ENCODE peak calls at places on chromosomes 1 and 21, in six cellular contexts. One of them, this sample, is unnamed.

GRCh38 chr1:6600410-6601048 is 2.1 kb downstream of the KLHL21 start:
- DNase-seq in SK-N-SH: peak; percentile 58
- DNase-seq in HCT116: no peak
- DNase-seq in GM23248: peak; percentile 58
- DNase-seq in PC-3: no peak
- DNase-seq in neural progenitor cell: peak; percentile 66
- DNase-seq in this sample: no peak

GRCh38 chr1:234965128-234965527 is 163.5 kb downstream of the TOMM20 start:
- DNase-seq in PC-3: no peak
- DNase-seq in HCT116: no peak
- DNase-seq in neural progenitor cell: no peak
- DNase-seq in GM23248: no peak
- DNase-seq in SK-N-SH: no peak
- DNase-seq in this sample: no peak

GRCh38 chr21:29300547-29301138 is 1.9 kb downstream of the BACH1 start:
- DNase-seq in GM23248: no peak
- DNase-seq in neural progenitor cell: no peak
- DNase-seq in HCT116: no peak
- DNase-seq in SK-N-SH: no peak
- DNase-seq in PC-3: peak; percentile 16
- DNase-seq in this sample: peak; percentile 19

GRCh38 chr1:27011058-27011764 is 1.4 kb downstream of the TENT5B start:
- DNase-seq in HCT116: peak; percentile 54
- DNase-seq in SK-N-SH: no peak
- DNase-seq in PC-3: peak; percentile 97
- DNase-seq in neural progenitor cell: peak; percentile 89
- DNase-seq in GM23248: peak; percentile 90
- DNase-seq in this sample: no peak

GRCh38 chr21:42063206-42063577 is 7.9 kb upstream of the UMODL1 start:
- DNase-seq in HCT116: no peak
- DNase-seq in PC-3: no peak
- DNase-seq in GM23248: no peak
- DNase-seq in neural progenitor cell: no peak
- DNase-seq in SK-N-SH: no peak
- DNase-seq in this sample: peak; percentile 78

GRCh38 chr1:177164380-177165068 is at the start of gene ASTN1:
- DNase-seq in HCT116: no peak
- DNase-seq in SK-N-SH: peak; percentile 90
- DNase-seq in neural progenitor cell: peak; percentile 84
- DNase-seq in GM23248: peak; percentile 25
- DNase-seq in PC-3: no peak
- DNase-seq in this sample: no peak

GRCh38 chr21:44443291-44443890 is 11.9 kb upstream of the LRRC3 start:
- DNase-seq in HCT116: no peak
- DNase-seq in GM23248: no peak
- DNase-seq in SK-N-SH: no peak
- DNase-seq in neural progenitor cell: no peak
- DNase-seq in PC-3: no peak
- DNase-seq in this sample: no peak

GRCh38 chr1:209356909-209357498 is 226.5 kb upstream of the CAMK1G start:
- DNase-seq in GM23248: no peak
- DNase-seq in SK-N-SH: no peak
- DNase-seq in PC-3: peak; percentile 79
- DNase-seq in neural progenitor cell: no peak
- DNase-seq in HCT116: no peak
- DNase-seq in this sample: no peak

GRCh38 chr1:232377494-232377770 is 252.5 kb downstream of the SIPA1L2 start:
- DNase-seq in GM23248: peak; percentile 50
- DNase-seq in neural progenitor cell: no peak
- DNase-seq in HCT116: peak; percentile 63
- DNase-seq in PC-3: peak; percentile 74
- DNase-seq in SK-N-SH: no peak
- DNase-seq in this sample: no peak

GRCh38 chr21:32335601-32336575 is 37.2 kb downstream of the MRAP start:
- DNase-seq in neural progenitor cell: no peak
- DNase-seq in GM23248: peak; percentile 72
- DNase-seq in SK-N-SH: no peak
- DNase-seq in HCT116: no peak
- DNase-seq in PC-3: no peak
- DNase-seq in this sample: no peak

GRCh38 chr1:167629681-167630567 is at the start of gene RCSD1:
- DNase-seq in HCT116: no peak
- DNase-seq in PC-3: no peak
- DNase-seq in neural progenitor cell: peak; percentile 56
- DNase-seq in SK-N-SH: peak; percentile 78
- DNase-seq in GM23248: peak; percentile 69
- DNase-seq in this sample: peak; percentile 82

GRCh38 chr1:68378296-68379084 is 71.3 kb downstream of the RPE65 start:
- DNase-seq in HCT116: peak; percentile 77
- DNase-seq in SK-N-SH: no peak
- DNase-seq in neural progenitor cell: no peak
- DNase-seq in GM23248: peak; percentile 81
- DNase-seq in PC-3: peak; percentile 62
- DNase-seq in this sample: no peak

GRCh38 chr1:153679337-153680119 is 1.0 kb downstream of the NPR1 start:
- DNase-seq in PC-3: no peak
- DNase-seq in neural progenitor cell: peak; percentile 70
- DNase-seq in HCT116: no peak
- DNase-seq in GM23248: peak; percentile 52
- DNase-seq in SK-N-SH: peak; percentile 75
- DNase-seq in this sample: no peak

GRCh38 chr1:116817582-116818064 is 63.4 kb downstream of the CD2 start:
- DNase-seq in PC-3: peak; percentile 79
- DNase-seq in HCT116: peak; percentile 75
- DNase-seq in SK-N-SH: peak; percentile 58
- DNase-seq in neural progenitor cell: peak; percentile 66
- DNase-seq in GM23248: peak; percentile 45
- DNase-seq in this sample: peak; percentile 40

GRCh38 chr21:35922618-35923017 is 137.7 kb downstream of the SETD4 start:
- DNase-seq in SK-N-SH: no peak
- DNase-seq in GM23248: peak; percentile 49
- DNase-seq in HCT116: no peak
- DNase-seq in neural progenitor cell: no peak
- DNase-seq in PC-3: peak; percentile 59
- DNase-seq in this sample: no peak

GRCh38 chr1:161427733-161428516 is 60.2 kb upstream of the CFAP126 start:
- DNase-seq in PC-3: no peak
- DNase-seq in neural progenitor cell: peak; percentile 33
- DNase-seq in HCT116: peak; percentile 63
- DNase-seq in GM23248: peak; percentile 43
- DNase-seq in SK-N-SH: peak; percentile 36
- DNase-seq in this sample: no peak

GRCh38 chr21:36508948-36509347 is 29.0 kb upstream of the CLDN14 start:
- DNase-seq in HCT116: no peak
- DNase-seq in SK-N-SH: no peak
- DNase-seq in GM23248: no peak
- DNase-seq in neural progenitor cell: no peak
- DNase-seq in PC-3: peak; percentile 36
- DNase-seq in this sample: no peak

GRCh38 chr1:65147424-65148177 is 402 bp upstream of the AK4 start:
- DNase-seq in GM23248: peak; percentile 73
- DNase-seq in neural progenitor cell: peak; percentile 68
- DNase-seq in HCT116: no peak
- DNase-seq in SK-N-SH: peak; percentile 83
- DNase-seq in PC-3: peak; percentile 58
- DNase-seq in this sample: peak; percentile 54

GRCh38 chr1:115261511-115261910 is 76.5 kb downstream of the NGF start:
- DNase-seq in GM23248: no peak
- DNase-seq in neural progenitor cell: no peak
- DNase-seq in PC-3: no peak
- DNase-seq in SK-N-SH: no peak
- DNase-seq in HCT116: no peak
- DNase-seq in this sample: no peak

GRCh38 chr1:115262886-115263285 is 75.2 kb downstream of the NGF start:
- DNase-seq in GM23248: no peak
- DNase-seq in neural progenitor cell: no peak
- DNase-seq in PC-3: no peak
- DNase-seq in HCT116: no peak
- DNase-seq in SK-N-SH: no peak
- DNase-seq in this sample: no peak

DNA sequence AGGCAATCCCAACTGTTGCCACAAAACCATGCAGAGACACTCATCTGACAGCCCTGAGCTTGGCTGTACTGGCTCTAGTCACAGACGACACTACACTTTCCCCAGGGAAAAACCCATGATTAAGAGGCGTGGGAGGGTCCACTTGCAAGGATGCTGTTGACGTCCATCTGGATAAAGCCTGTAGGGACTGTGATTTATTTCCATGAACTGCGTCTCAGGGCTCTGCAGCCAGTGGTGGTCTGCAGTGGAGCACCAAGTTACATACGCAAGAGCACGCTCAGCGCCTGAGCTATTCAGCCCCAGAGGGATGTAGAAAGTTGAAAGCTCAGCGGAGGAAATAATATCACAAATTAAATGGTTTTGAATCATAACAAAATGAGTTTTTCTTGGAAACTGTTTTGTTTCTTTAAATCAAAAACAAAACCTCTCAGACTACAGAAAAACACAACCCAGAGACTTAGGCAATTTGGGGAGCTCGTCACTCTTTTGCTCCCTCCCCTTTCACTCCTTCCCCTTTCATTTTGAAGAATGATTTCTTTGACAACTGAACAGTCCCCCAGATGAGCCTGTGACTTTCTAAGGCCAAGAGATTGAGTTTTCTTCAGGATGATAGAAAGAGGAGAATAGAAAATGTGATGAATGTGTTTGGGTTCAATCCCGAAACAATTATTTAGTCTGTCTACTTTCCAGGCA is 71.2 kb downstream of the NGF start:
- DNase-seq in GM23248: no peak
- DNase-seq in SK-N-SH: no peak
- DNase-seq in neural progenitor cell: no peak
- DNase-seq in HCT116: no peak
- DNase-seq in PC-3: no peak
- DNase-seq in this sample: no peak
- H3K9ac ChIP-seq in GM23248: no peak overlapping the region
- H3K9ac ChIP-seq in SK-N-SH: no peak overlapping the region
- H3K9ac ChIP-seq in neural progenitor cell: no peak overlapping the region
- H3K9ac ChIP-seq in HCT116: no peak overlapping the region
- H3K9ac ChIP-seq in PC-3: no peak overlapping the region
- H3K9ac ChIP-seq in this sample: no peak overlapping the region

DNA sequence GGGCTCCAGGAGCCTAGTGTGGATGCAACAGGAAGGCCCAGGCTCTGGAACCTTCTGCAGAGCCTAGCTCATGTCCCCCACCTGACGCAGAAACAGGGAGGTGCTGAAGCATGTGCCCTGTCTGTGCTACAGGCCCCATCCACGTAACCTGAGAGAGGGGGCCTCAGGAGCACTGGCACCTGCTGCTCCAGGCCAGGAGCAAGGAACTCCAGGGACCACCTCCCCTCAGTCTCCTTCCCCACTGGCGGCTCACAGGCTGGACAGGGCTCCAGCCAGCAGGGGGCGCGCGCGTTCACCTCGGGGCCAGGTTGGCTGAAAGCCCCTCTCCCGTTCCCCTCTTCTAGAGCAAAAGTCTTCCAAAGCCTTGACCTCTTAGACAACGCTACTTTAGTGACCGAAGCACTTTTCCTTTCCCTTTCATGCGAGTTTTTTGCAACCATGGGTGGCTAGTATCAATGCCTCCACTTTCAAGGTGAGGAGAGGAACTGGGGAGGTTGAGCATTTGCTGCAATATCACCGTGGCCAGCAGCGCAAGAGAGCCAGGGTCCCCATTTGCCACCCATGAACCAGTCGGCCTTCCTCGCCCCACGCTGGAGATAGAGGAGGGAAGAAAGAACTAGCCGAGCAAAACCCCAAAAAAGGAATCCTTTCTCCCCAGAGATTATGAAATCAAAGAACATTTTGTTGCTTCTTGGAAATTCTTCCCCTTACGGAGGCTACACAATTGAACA is 52.4 kb upstream of the GPR157 start:
- DNase-seq in HCT116: peak; percentile 27
- DNase-seq in GM23248: peak; percentile 72
- DNase-seq in neural progenitor cell: peak; percentile 83
- DNase-seq in SK-N-SH: peak; percentile 86
- DNase-seq in PC-3: peak; percentile 58
- DNase-seq in this sample: peak; percentile 58
- TF ChIP-seq EZH2phosphoT487 in HCT116: no peak
- TF ChIP-seq EZH2phosphoT487 in GM23248: no peak
- TF ChIP-seq EZH2phosphoT487 in neural progenitor cell: no peak
- TF ChIP-seq EZH2phosphoT487 in SK-N-SH: no peak
- TF ChIP-seq EZH2phosphoT487 in PC-3: no peak
- TF ChIP-seq EZH2phosphoT487 in this sample: no peak

GRCh38 chr1:55635856-55636255 is 420.7 kb upstream of the USP24 start:
- DNase-seq in neural progenitor cell: no peak
- DNase-seq in GM23248: peak; percentile 78
- DNase-seq in PC-3: no peak
- DNase-seq in SK-N-SH: no peak
- DNase-seq in HCT116: no peak
- DNase-seq in this sample: no peak

GRCh38 chr1:55639051-55639450 is 423.9 kb upstream of the USP24 start:
- DNase-seq in HCT116: no peak
- DNase-seq in neural progenitor cell: no peak
- DNase-seq in PC-3: peak; percentile 7
- DNase-seq in GM23248: no peak
- DNase-seq in SK-N-SH: no peak
- DNase-seq in this sample: no peak

GRCh38 chr1:55634516-55634915 is 419.4 kb upstream of the USP24 start:
- DNase-seq in PC-3: no peak
- DNase-seq in GM23248: no peak
- DNase-seq in neural progenitor cell: no peak
- DNase-seq in HCT116: no peak
- DNase-seq in SK-N-SH: no peak
- DNase-seq in this sample: no peak

GRCh38 chr1:55639526-55639925 is 424.4 kb upstream of the USP24 start:
- DNase-seq in neural progenitor cell: no peak
- DNase-seq in SK-N-SH: no peak
- DNase-seq in PC-3: no peak
- DNase-seq in HCT116: no peak
- DNase-seq in GM23248: no peak
- DNase-seq in this sample: no peak

GRCh38 chr1:55636691-55637090 is 421.5 kb upstream of the USP24 start:
- DNase-seq in HCT116: no peak
- DNase-seq in SK-N-SH: no peak
- DNase-seq in PC-3: peak; percentile 22
- DNase-seq in GM23248: peak; percentile 68
- DNase-seq in neural progenitor cell: no peak
- DNase-seq in this sample: no peak
- H3K9ac ChIP-seq in HCT116: no peak overlapping the region
- H3K9ac ChIP-seq in SK-N-SH: no peak overlapping the region
- H3K9ac ChIP-seq in PC-3: no peak overlapping the region
- H3K9ac ChIP-seq in GM23248: peak overlapping the region; percentile 11
- H3K9ac ChIP-seq in neural progenitor cell: no peak overlapping the region
- H3K9ac ChIP-seq in this sample: no peak overlapping the region

DNA sequence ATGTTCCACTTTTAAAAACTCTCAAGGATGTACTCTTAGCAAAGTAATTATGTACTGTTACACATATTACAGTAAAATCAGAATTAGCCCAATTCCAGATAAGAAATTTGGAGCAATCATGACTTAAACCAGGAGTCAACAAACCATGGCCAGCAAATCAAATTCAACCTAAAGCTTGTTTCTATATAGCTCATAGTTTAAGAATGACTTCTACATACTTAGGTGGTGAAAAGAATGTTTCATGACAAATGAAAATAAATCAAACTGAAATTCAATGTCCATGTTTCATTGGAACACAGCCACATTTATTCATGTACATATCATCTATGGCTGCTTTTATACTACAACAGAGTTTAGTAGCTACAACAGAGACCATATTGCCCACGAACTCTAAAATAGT is 35.1 kb downstream of the FRRS1 start:
- DNase-seq in neural progenitor cell: no peak
- DNase-seq in SK-N-SH: no peak
- DNase-seq in PC-3: peak; percentile 49
- DNase-seq in GM23248: peak; percentile 15
- DNase-seq in HCT116: no peak
- DNase-seq in this sample: no peak
- TF ChIP-seq EZH2phosphoT487 in neural progenitor cell: no peak
- TF ChIP-seq EZH2phosphoT487 in SK-N-SH: no peak
- TF ChIP-seq EZH2phosphoT487 in PC-3: no peak
- TF ChIP-seq EZH2phosphoT487 in GM23248: no peak
- TF ChIP-seq EZH2phosphoT487 in HCT116: no peak
- TF ChIP-seq EZH2phosphoT487 in this sample: no peak